ENCODE peak calls at places on chromosome 4, in six cellular contexts. R is K562; L is bronchial epithelial cell; A is CD8-positive, alpha-beta T cell; M is sigmoid colon; X is fibroblast of lung. J is an unnamed sample.

GRCh38 chr4:107930821-107931774 is at the start of gene CYP2U1:
- DNase-seq in R (peak; percentile 63), L (peak; percentile 41), A (peak; percentile 77), M (peak; percentile 95), X (peak; percentile 74), J (peak; percentile 63)

GRCh38 chr4:117479673-117480072 is 394.3 kb upstream of the TRAM1L1 start:
- DNase-seq in R (no peak), L (peak; percentile 57), A (no peak), M (no peak), X (no peak), J (no peak)

GRCh38 chr4:174398728-174399127 is 115.0 kb downstream of the CEP44 start:
- DNase-seq in R (peak; percentile 22), L (peak; percentile 88), A (no peak), M (no peak), X (peak; percentile 77), J (peak; percentile 93)

GRCh38 chr4:163679189-163679588 is 184.7 kb downstream of the TMA16 start:
- DNase-seq in R (peak; percentile 5), L (peak; percentile 25), A (no peak), M (no peak), X (no peak), J (peak; percentile 39)

GRCh38 chr4:99763635-99764101 is 53.0 kb upstream of the DAPP1 start:
- DNase-seq in R (no peak), L (peak; percentile 98), A (no peak), M (no peak), X (peak; percentile 94), J (peak; percentile 99)

GRCh38 chr4:36532670-36533373 is 251.4 kb downstream of the DTHD1 start:
- DNase-seq in R (no peak), L (peak; percentile 66), A (no peak), M (no peak), X (peak; percentile 5), J (no peak)

GRCh38 chr4:175330652-175331051 is 412.5 kb downstream of the ADAM29 start:
- DNase-seq in R (no peak), L (peak; percentile 10), A (no peak), M (no peak), X (peak; percentile 43), J (peak; percentile 85)

GRCh38 chr4:75180217-75180616 is 247.3 kb downstream of the PARM1 start:
- DNase-seq in R (no peak), L (peak; percentile 7), A (no peak), M (no peak), X (no peak), J (no peak)

GRCh38 chr4:127975121-127975770 is 10.0 kb downstream of the ABHD18 start:
- DNase-seq in R (no peak), L (peak; percentile 99), A (no peak), M (no peak), X (peak; percentile 14), J (peak; percentile 77)

GRCh38 chr4:71554025-71554424 is 215.2 kb downstream of the SLC4A4 start:
- DNase-seq in R (no peak), L (no peak), A (no peak), M (no peak), X (no peak), J (no peak)

GRCh38 chr4:20431422-20432014 is 179.8 kb downstream of the SLIT2 start:
- DNase-seq in R (peak; percentile 6), L (no peak), A (no peak), M (no peak), X (peak; percentile 36), J (peak; percentile 60)

GRCh38 chr4:81698536-81698935 is 226.8 kb upstream of the RASGEF1B start:
- DNase-seq in R (no peak), L (no peak), A (no peak), M (no peak), X (no peak), J (no peak)

GRCh38 chr4:99723555-99724450 is 66.2 kb upstream of the C4orf54 start:
- DNase-seq in R (peak; percentile 88), L (peak; percentile 97), A (no peak), M (peak; percentile 88), X (peak; percentile 85), J (peak; percentile 75)

GRCh38 chr4:40940764-40941163 is 191.0 kb downstream of the NSUN7 start:
- DNase-seq in R (no peak), L (no peak), A (no peak), M (peak; percentile 74), X (no peak), J (no peak)

GRCh38 chr4:45122406-45122805 is 396.1 kb upstream of the GNPDA2 start:
- DNase-seq in R (no peak), L (no peak), A (no peak), M (no peak), X (no peak), J (no peak)

GRCh38 chr4:144782345-144782744 is 136.4 kb downstream of the HHIP start:
- DNase-seq in R (no peak), L (no peak), A (no peak), M (no peak), X (peak; percentile 64), J (peak; percentile 18)

GRCh38 chr4:144788469-144788868 is 142.5 kb downstream of the HHIP start:
- DNase-seq in R (no peak), L (no peak), A (no peak), M (no peak), X (no peak), J (no peak)

GRCh38 chr4:144787365-144788263 is 141.7 kb downstream of the HHIP start:
- DNase-seq in R (peak; percentile 25), L (peak; percentile 54), A (no peak), M (no peak), X (peak; percentile 47), J (peak; percentile 58)
- TF ChIP-seq CTCF in R (peak; percentile 32), L (peak; percentile 50), A (no peak), M (no peak), X (peak; percentile 55), J (peak; percentile 59)

DNA sequence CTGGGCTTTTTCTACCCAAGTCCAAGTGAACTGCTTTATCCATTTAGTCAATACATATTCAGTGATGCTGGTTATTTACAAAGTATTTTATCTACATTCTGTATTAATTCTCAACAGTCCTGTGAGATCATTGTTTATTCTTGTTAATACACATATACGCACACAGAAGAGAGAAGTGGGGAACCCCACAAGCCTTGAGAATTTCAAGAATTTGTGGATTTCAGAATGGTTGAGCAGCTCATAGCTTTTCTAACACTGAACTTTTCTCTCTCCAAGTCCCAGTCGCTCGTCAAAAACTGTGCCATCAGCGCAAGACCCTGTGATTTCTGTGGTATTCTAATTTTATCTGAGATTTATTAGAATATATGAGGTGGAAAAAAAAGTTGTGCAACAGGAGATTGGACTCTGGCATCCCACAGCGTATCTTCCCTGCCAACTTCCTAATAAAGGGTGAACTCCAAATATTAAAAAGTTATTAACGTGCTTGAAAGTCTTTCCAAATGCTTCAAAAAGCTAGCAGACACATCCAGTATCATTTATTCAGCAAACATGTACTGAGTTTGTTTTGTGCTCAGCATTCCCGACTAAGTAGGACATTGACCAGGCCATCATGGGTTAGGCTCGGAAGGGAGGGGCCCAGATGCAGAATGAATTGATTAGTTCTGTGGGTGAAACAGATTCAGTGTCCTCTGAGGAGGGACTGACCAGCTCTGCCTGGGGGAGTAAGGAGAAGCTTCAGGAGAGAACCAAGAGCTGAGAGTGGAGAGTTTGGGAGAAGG is 165.6 kb downstream of the CBR4 start:
- DNase-seq in R (no peak), L (no peak), A (no peak), M (no peak), X (peak; percentile 72), J (no peak)
- H3K4me3 ChIP-seq in R (no peak overlapping the region), L (no peak overlapping the region), A (no peak overlapping the region), M (no peak overlapping the region), X (no peak overlapping the region), J (no peak overlapping the region)

DNA sequence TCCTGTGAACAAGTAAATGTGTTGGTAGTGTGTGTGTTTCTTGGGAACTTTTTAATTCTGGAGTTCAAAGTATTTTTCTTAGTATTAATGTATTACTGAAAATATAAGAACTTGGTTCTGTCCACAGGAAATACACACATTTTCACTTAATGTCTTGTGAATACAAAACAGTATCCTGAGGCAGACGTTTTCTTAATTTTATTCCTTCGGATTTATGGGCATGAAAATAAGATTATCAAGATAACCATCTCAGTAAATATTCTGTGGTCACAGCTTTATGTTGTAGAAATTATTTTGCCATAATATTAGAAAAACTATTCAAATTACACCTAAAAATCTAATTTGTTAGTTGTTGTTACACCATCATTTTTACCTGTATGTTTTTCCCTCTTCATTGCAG is 29.8 kb downstream of the NFKB1 start:
- DNase-seq in R (no peak), L (no peak), A (no peak), M (no peak), X (no peak), J (no peak)
- TF ChIP-seq CTCF in R (no peak), L (no peak), A (no peak), M (no peak), X (no peak), J (no peak)

DNA sequence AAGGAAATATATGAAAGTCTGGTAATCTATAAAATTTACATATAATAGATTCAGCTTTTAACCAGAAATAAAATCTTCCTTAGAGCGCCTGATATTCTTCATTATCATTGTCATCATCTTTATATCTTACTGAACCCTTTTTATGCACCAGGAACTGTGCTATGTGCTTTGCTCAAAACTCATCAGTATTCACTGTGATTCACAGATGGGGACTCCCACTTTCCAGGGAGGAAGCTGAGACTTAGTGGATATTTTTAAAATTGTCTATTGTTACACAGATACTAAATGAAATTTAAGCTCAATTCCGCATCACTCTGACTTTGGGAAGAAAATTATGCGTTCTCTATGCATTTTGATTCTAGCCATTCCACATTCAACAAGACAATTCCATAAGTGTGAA is 34.8 kb upstream of the SULT1E1 start:
- DNase-seq in R (no peak), L (no peak), A (no peak), M (no peak), X (no peak), J (no peak)
- H3K4me3 ChIP-seq in R (no peak overlapping the region), L (no peak overlapping the region), A (no peak overlapping the region), M (no peak overlapping the region), X (no peak overlapping the region), J (no peak overlapping the region)

DNA sequence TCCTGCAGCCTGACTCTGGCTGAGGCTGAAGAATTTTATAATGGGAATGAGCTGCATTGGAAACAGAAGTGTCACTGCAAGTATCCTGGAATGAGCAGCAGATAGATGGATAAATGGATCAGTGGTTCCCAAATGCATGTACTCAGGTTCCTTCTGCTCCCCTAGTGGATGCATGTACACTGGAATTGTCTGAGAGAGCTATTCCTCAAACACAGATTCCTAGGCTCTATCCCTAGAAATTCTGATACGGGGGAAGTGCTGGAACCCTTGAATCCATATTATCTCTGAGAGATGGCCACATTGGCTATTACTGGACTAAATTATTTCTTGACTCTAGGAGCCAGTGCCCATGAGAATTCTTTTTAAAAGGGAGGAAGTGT is 64.8 kb downstream of the TMEM131L start:
- DNase-seq in R (no peak), L (no peak), A (no peak), M (no peak), X (no peak), J (no peak)
- TF ChIP-seq CTCF in R (no peak), L (no peak), A (no peak), M (no peak), X (peak; percentile 28), J (peak; percentile 11)

DNA sequence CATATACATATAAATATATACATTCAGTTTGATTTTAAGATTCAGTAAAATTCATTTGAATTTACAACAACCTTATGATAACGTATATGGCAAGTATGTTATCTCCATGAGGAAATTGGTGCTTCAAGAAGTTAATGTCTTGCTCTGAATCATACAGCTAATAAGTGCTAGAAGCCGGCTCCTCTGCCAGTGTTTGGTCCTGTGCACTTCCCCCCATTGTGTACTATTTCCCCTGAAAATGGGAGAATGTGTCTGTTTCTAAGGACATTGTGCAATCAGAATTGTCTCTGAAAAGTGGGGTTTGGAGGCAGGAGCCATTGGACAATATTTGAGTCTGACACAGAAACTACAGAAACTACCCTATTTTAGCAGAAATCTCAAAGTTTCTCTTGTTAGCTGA is 135.9 kb downstream of the CPE start:
- DNase-seq in R (no peak), L (no peak), A (no peak), M (no peak), X (no peak), J (no peak)
- H3K4me3 ChIP-seq in R (no peak overlapping the region), L (no peak overlapping the region), A (no peak overlapping the region), M (no peak overlapping the region), X (no peak overlapping the region), J (no peak overlapping the region)

J was measured in fibroblast of mammary gland.